ENCODE peak calls at places on chromosomes 16 and 17, in four cellular contexts. One of them, this sample, is unnamed.

GRCh38 chr17:6927290-6927844 is 68.5 kb upstream of the ALOX12 start:
- DNase-seq in frontal cortex: no peak
- DNase-seq in T follicular helper cell: no peak
- DNase-seq in NCI-H460: peak; percentile 36
- DNase-seq in this sample: no peak

GRCh38 chr17:72060084-72060483 is 60.7 kb upstream of the SOX9 start:
- DNase-seq in T follicular helper cell: no peak
- DNase-seq in NCI-H460: no peak
- DNase-seq in frontal cortex: no peak
- DNase-seq in this sample: no peak

GRCh38 chr17:76957600-76958464 is 89.6 kb downstream of the MGAT5B start:
- DNase-seq in T follicular helper cell: no peak
- DNase-seq in NCI-H460: no peak
- DNase-seq in frontal cortex: no peak
- DNase-seq in this sample: no peak

GRCh38 chr17:47368262-47368661 is 44.5 kb downstream of the EFCAB13 start:
- DNase-seq in T follicular helper cell: no peak
- DNase-seq in frontal cortex: no peak
- DNase-seq in NCI-H460: no peak
- DNase-seq in this sample: no peak

GRCh38 chr17:57823469-57824401 is 26.1 kb downstream of the MRPS23 start:
- DNase-seq in frontal cortex: no peak
- DNase-seq in NCI-H460: no peak
- DNase-seq in T follicular helper cell: no peak
- DNase-seq in this sample: no peak

GRCh38 chr17:40485851-40486512 is 15.4 kb downstream of the TNS4 start:
- DNase-seq in NCI-H460: peak; percentile 63
- DNase-seq in frontal cortex: no peak
- DNase-seq in T follicular helper cell: peak; percentile 49
- DNase-seq in this sample: peak; percentile 46

GRCh38 chr17:67452681-67453554 is 75.8 kb downstream of the PITPNC1 start:
- DNase-seq in T follicular helper cell: no peak
- DNase-seq in frontal cortex: no peak
- DNase-seq in NCI-H460: no peak
- DNase-seq in this sample: no peak

GRCh38 chr16:11354733-11355574 is 9.7 kb downstream of the RMI2 start:
- DNase-seq in frontal cortex: no peak
- DNase-seq in NCI-H460: no peak
- DNase-seq in T follicular helper cell: peak; percentile 51
- DNase-seq in this sample: no peak

GRCh38 chr17:82126479-82127314 is 28.7 kb upstream of the FASN start:
- DNase-seq in frontal cortex: no peak
- DNase-seq in NCI-H460: no peak
- DNase-seq in T follicular helper cell: peak; percentile 92
- DNase-seq in this sample: no peak

GRCh38 chr16:24534634-24535033 is 4.7 kb upstream of the RBBP6 start:
- DNase-seq in frontal cortex: no peak
- DNase-seq in T follicular helper cell: no peak
- DNase-seq in NCI-H460: no peak
- DNase-seq in this sample: no peak

GRCh38 chr17:72618018-72618509 is 474.4 kb downstream of the SLC39A11 start:
- DNase-seq in NCI-H460: no peak
- DNase-seq in T follicular helper cell: no peak
- DNase-seq in frontal cortex: no peak
- DNase-seq in this sample: no peak

GRCh38 chr16:57284206-57284951 is at the start of gene PLLP:
- DNase-seq in NCI-H460: peak; percentile 25
- DNase-seq in T follicular helper cell: no peak
- DNase-seq in frontal cortex: peak; percentile 89
- DNase-seq in this sample: peak; percentile 94

GRCh38 chr17:11539637-11540036 is 58.6 kb upstream of the DNAH9 start:
- DNase-seq in T follicular helper cell: no peak
- DNase-seq in NCI-H460: no peak
- DNase-seq in frontal cortex: no peak
- DNase-seq in this sample: no peak

GRCh38 chr17:75325827-75326586 is 36.8 kb upstream of the SLC25A19 start:
- DNase-seq in T follicular helper cell: no peak
- DNase-seq in frontal cortex: no peak
- DNase-seq in NCI-H460: no peak
- DNase-seq in this sample: no peak

GRCh38 chr16:75139498-75139897 is 8.8 kb upstream of the ZFP1 start:
- DNase-seq in T follicular helper cell: no peak
- DNase-seq in frontal cortex: no peak
- DNase-seq in NCI-H460: no peak
- DNase-seq in this sample: no peak

GRCh38 chr17:19904924-19905323 is 37.2 kb upstream of the ULK2 start:
- DNase-seq in frontal cortex: peak; percentile 10
- DNase-seq in NCI-H460: no peak
- DNase-seq in T follicular helper cell: no peak
- DNase-seq in this sample: no peak

GRCh38 chr17:42323268-42323773 is 35.0 kb downstream of the STAT5A start:
- DNase-seq in frontal cortex: no peak
- DNase-seq in NCI-H460: no peak
- DNase-seq in T follicular helper cell: no peak
- DNase-seq in this sample: no peak

GRCh38 chr16:51095890-51096626 is 55.0 kb downstream of the SALL1 start:
- DNase-seq in T follicular helper cell: no peak
- DNase-seq in NCI-H460: no peak
- DNase-seq in frontal cortex: no peak
- DNase-seq in this sample: no peak

GRCh38 chr17:17343160-17343735 is 40.1 kb downstream of the NT5M start:
- DNase-seq in frontal cortex: no peak
- DNase-seq in NCI-H460: no peak
- DNase-seq in T follicular helper cell: no peak
- DNase-seq in this sample: peak; percentile 2

GRCh38 chr16:46789499-46790414 is 41.2 kb downstream of the C16orf87 start:
- DNase-seq in frontal cortex: peak; percentile 52
- DNase-seq in NCI-H460: peak; percentile 60
- DNase-seq in T follicular helper cell: peak; percentile 71
- DNase-seq in this sample: peak; percentile 81

GRCh38 chr17:81285179-81285878 is 9.8 kb downstream of the SLC38A10 start:
- DNase-seq in T follicular helper cell: peak; percentile 19
- DNase-seq in NCI-H460: no peak
- DNase-seq in frontal cortex: no peak
- DNase-seq in this sample: no peak

GRCh38 chr16:72677662-72678447 is 370.1 kb downstream of the ZFHX3 start:
- DNase-seq in frontal cortex: no peak
- DNase-seq in T follicular helper cell: no peak
- DNase-seq in NCI-H460: no peak
- DNase-seq in this sample: no peak

GRCh38 chr16:89383095-89384003 is 107.0 kb downstream of the ANKRD11 start:
- DNase-seq in frontal cortex: no peak
- DNase-seq in T follicular helper cell: no peak
- DNase-seq in NCI-H460: no peak
- DNase-seq in this sample: no peak

GRCh38 chr17:63398680-63399079 is 47.4 kb downstream of the CYB561 start:
- DNase-seq in T follicular helper cell: no peak
- DNase-seq in frontal cortex: no peak
- DNase-seq in NCI-H460: no peak
- DNase-seq in this sample: no peak

GRCh38 chr17:7893226-7893880 is 4.8 kb downstream of the CHD3 start:
- DNase-seq in T follicular helper cell: no peak
- DNase-seq in NCI-H460: no peak
- DNase-seq in frontal cortex: no peak
- DNase-seq in this sample: no peak

GRCh38 chr17:3935140-3935542 is 18.9 kb upstream of the P2RX1 start:
- DNase-seq in frontal cortex: no peak
- DNase-seq in T follicular helper cell: no peak
- DNase-seq in NCI-H460: peak; percentile 69
- DNase-seq in this sample: peak; percentile 88

GRCh38 chr17:1413281-1413791 is 13.3 kb upstream of the YWHAE start:
- DNase-seq in NCI-H460: peak; percentile 44
- DNase-seq in T follicular helper cell: no peak
- DNase-seq in frontal cortex: no peak
- DNase-seq in this sample: no peak

GRCh38 chr17:77300016-77300686 is 159.4 kb downstream of the SEC14L1 start:
- DNase-seq in NCI-H460: no peak
- DNase-seq in T follicular helper cell: no peak
- DNase-seq in frontal cortex: no peak
- DNase-seq in this sample: no peak

This sample was measured in 8988T.